ENCODE peak calls at places on chromosomes 3 and 15, in six cellular contexts. J is fibroblast of the aortic adventitia, F is BJ, D is A549, U is neural progenitor cell, E is thoracic aorta. T is an unnamed sample.
A peak's percentile ranks its signal among the peaks of the same experiment; 100 is the strongest.

GRCh38 chr3:191005790-191006189 is 143.3 kb upstream of the GMNC start:
- DNase-seq in J (no peak), D (no peak), U (peak; percentile 62), E (no peak), F (no peak), T (no peak)

GRCh38 chr15:48796521-48796920 is 14.3 kb downstream of the CEP152 start:
- DNase-seq in J (peak; percentile 41), D (no peak), F (no peak), U (no peak), E (no peak), T (no peak)

GRCh38 chr3:38758557-38758956 is 57.5 kb downstream of the SCN10A start:
- DNase-seq in J (no peak), U (no peak), E (no peak), F (no peak), D (no peak), T (no peak)

GRCh38 chr3:192514754-192515660 is 212.3 kb downstream of the FGF12 start:
- DNase-seq in J (no peak), F (no peak), E (no peak), D (peak; percentile 4), U (peak; percentile 84), T (no peak)

GRCh38 chr15:71219646-71220045 is 104.4 kb downstream of the THSD4 start:
- DNase-seq in E (no peak), J (peak; percentile 96), U (peak; percentile 20), D (no peak), F (peak; percentile 74), T (no peak)

GRCh38 chr3:22542311-22542710 is 660.8 kb upstream of the UBE2E2 start:
- DNase-seq in U (no peak), D (no peak), F (no peak), J (no peak), E (no peak), T (no peak)

GRCh38 chr15:57637836-57638235 is 46.1 kb downstream of the MYZAP start:
- DNase-seq in E (no peak), U (no peak), J (no peak), F (no peak), D (no peak), T (no peak)

GRCh38 chr3:129173206-129173605 is 10.5 kb downstream of the CNBP start:
- DNase-seq in E (no peak), U (no peak), F (no peak), D (no peak), J (no peak), T (no peak)

GRCh38 chr3:123708531-123708930 is 123.7 kb upstream of the HACD2 start:
- DNase-seq in E (no peak), U (no peak), J (no peak), F (no peak), D (no peak), T (no peak)

GRCh38 chr3:194749631-194750271 is 64.1 kb downstream of the FAM43A start:
- DNase-seq in E (no peak), U (peak; percentile 50), D (no peak), F (no peak), J (no peak), T (no peak)

GRCh38 chr3:132004571-132004970 is 30.2 kb downstream of the CPNE4 start:
- DNase-seq in E (no peak), J (peak; percentile 44), U (no peak), F (no peak), D (no peak), T (no peak)

GRCh38 chr15:84983711-84984110 is 2.1 kb downstream of the PDE8A start:
- DNase-seq in U (no peak), E (no peak), D (no peak), J (no peak), F (no peak), T (no peak)
- H3K4me3 ChIP-seq in U (no peak overlapping the region), E (peak overlapping the region; percentile 91), D (peak overlapping the region; percentile 91), J (no peak overlapping the region), F (no peak overlapping the region), T (no peak overlapping the region)

DNA sequence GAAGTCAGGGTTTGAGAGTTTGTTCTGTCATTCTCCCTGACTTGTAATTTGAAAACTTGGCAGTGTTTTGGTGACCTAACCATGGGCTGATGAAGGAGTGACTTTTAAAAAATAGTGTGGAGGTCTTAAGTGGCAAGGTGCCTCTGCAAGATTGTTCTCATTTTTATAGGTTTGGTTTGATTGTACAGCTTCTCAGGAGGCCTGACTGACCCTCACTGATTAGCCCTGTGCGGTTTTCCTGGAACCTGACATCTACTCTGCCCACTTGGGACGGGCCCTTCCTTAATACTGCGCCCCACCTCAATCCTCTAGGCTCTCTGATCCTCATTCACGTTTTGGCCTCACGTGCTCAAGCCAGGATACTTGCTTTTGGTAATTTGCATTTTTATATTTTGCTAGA is 2.8 kb downstream of the UBE2E1 start:
- DNase-seq in D (no peak), F (no peak), J (no peak), U (no peak), E (no peak), T (no peak)
- H3K4me3 ChIP-seq in D (no peak overlapping the region), F (no peak overlapping the region), J (no peak overlapping the region), U (peak overlapping the region; percentile 86), E (no peak overlapping the region), T (no peak overlapping the region)

GRCh38 chr15:59174846-59175831 is 31.5 kb upstream of the LDHAL6B start:
- DNase-seq in J (peak; percentile 88), D (peak; percentile 84), F (no peak), E (no peak), U (peak; percentile 76), T (peak; percentile 38)
- H3K4me3 ChIP-seq in J (no peak overlapping the region), D (no peak overlapping the region), F (no peak overlapping the region), E (no peak overlapping the region), U (no peak overlapping the region), T (no peak overlapping the region)

DNA sequence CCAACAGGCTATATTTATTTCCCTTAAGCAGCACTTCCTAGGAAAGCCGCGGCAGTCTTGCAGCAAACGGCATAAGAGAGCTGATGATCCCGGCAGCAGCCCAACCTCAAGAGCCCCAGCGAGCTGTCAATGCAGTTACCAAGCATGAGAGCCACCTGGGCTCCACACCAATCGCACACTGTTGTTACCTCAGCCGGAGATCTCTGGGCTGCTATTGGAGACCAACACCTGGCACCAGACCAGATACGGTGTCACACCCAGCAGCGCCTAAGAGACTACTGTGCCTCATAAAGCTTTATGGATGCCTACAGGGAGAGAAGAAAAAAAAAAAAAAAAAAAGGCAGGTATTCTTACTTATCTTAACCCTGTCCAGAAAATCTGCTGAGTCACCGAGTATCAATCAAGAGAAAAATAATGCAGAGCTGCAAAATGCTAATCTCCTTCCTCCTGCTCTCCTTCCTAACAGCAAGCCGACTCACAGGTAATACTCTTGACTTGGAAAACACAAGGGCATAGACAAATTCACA is 11.6 kb downstream of the ABCC5 start:
- DNase-seq in F (no peak), J (peak; percentile 27), D (no peak), E (no peak), U (no peak), T (peak; percentile 87)
- H3K4me3 ChIP-seq in F (no peak overlapping the region), J (no peak overlapping the region), D (no peak overlapping the region), E (peak overlapping the region; percentile 46), U (no peak overlapping the region), T (no peak overlapping the region)

DNA sequence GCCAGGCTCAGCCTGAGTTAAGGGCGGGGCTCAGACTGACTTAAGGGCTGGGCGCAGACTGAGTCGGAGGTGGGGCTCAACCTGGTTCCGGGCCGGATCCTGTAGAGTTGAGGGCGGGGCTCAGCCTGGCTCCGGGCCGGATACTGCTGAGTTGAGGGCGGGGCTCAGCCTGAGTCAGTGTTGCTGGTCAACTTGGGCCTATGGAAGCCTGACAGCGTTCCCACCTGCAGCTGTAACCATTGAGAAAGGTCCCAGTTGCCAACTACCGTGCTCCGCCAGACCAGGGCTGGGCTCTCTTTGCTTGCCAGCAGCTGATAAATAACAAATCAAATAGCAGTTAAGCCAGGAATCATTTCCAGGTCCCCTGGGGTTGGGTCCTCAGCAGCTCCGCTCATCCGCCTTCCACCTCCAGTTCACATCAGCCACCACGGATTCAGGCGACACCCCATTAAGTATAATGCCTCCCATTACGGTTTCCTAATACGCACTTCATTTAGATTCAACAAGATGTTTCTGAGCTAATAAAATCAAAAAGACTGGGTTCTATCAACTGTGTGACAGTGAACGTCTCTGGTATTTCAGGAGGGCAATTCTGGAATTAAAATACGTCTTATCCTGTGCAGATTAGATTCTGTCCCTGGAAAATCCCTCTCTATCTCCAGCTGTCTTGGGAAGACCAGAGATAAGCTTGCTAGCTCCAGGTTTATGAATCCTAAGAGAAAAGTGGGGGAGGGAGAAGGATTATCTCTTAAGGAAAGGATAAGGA is 7.3 kb downstream of the GRIP2 start:
- DNase-seq in J (peak; percentile 10), F (no peak), D (no peak), U (peak; percentile 52), E (no peak), T (no peak)
- H3K4me3 ChIP-seq in J (no peak overlapping the region), F (no peak overlapping the region), D (no peak overlapping the region), U (no peak overlapping the region), E (no peak overlapping the region), T (no peak overlapping the region)

GRCh38 chr15:90597477-90598052 is 67.8 kb downstream of the CRTC3 start:
- DNase-seq in E (no peak), F (no peak), U (no peak), D (no peak), J (no peak), T (peak; percentile 68)

GRCh38 chr15:90595760-90596155 is 66.0 kb downstream of the CRTC3 start:
- DNase-seq in J (no peak), E (no peak), D (no peak), F (no peak), U (no peak), T (no peak)

GRCh38 chr15:90598053-90598577 is 68.4 kb downstream of the CRTC3 start:
- DNase-seq in F (no peak), E (no peak), U (peak; percentile 40), J (no peak), D (no peak), T (no peak)

GRCh38 chr15:90598679-90599078 is 69.0 kb downstream of the CRTC3 start:
- DNase-seq in F (no peak), U (no peak), J (no peak), D (no peak), E (no peak), T (no peak)

GRCh38 chr15:90596943-90597342 is 67.2 kb downstream of the CRTC3 start:
- DNase-seq in U (no peak), J (no peak), E (no peak), F (no peak), D (no peak), T (no peak)
- H3K4me3 ChIP-seq in U (no peak overlapping the region), J (no peak overlapping the region), E (no peak overlapping the region), F (no peak overlapping the region), D (no peak overlapping the region), T (no peak overlapping the region)

DNA sequence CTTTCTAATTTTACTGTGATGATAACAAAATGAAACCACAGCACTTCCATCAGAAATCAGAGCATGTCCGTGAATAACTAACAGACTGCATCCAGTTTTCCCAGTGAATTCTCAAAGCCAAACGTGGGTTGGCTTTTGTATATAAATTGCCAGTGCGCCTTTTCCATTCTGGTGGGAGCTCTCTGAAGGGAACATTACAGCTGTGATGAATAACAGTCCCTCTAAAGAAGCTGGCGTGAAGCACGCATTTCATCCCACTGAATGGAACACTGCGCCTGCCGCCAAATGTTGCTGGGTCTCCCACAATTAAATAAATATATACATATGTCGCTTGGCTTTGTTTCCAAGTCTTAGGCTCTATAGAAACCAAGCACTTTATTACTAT is 113.0 kb upstream of the PFN2 start:
- DNase-seq in F (no peak), U (no peak), D (no peak), E (no peak), J (peak; percentile 78), T (no peak)
- H3K4me3 ChIP-seq in F (peak overlapping the region; percentile 36), U (no peak overlapping the region), D (peak overlapping the region; percentile 1), E (peak overlapping the region; percentile 68), J (peak overlapping the region; percentile 29), T (no peak overlapping the region)

DNA sequence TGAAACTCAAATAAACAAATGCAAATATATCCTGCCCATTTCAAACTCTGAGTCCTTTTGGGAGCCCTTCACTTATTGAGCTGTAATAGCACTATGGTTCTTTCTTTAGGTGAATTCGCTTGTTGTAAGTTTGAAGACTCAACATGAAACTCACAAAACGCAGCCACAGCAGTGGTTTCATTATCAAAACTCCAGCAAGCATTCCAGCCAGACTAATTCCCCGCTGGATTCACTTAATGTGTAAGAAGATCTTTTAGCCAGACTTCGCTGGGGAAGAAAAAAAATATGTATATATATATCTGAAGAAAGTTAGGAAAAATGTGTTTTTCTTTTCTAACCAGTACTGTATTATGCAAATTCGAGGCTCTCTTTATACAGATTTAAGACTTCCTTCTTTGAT is 241.1 kb downstream of the WNT5A start:
- DNase-seq in D (no peak), J (peak; percentile 67), F (no peak), U (no peak), E (no peak), T (no peak)
- H3K4me3 ChIP-seq in D (no peak overlapping the region), J (peak overlapping the region; percentile 23), F (no peak overlapping the region), U (no peak overlapping the region), E (peak overlapping the region; percentile 11), T (no peak overlapping the region)